ENCODE peak calls at places on chromosomes 16 and 17, in nine cellular contexts. O is testis, R is AG09309, V is pancreas, X is right lobe of liver, A is adrenal gland, H is cardiac muscle cell, I is kidney, L is lower leg skin. N is an unnamed sample.

GRCh38 chr16:74448990-74449389 is 27.7 kb upstream of the CLEC18B start:
- DNase-seq in O (peak), R (peak), V (no peak), X (no peak), A (peak), H (no peak), I (peak), L (no peak), N (peak)

GRCh38 chr16:50747206-50747956 is 5.5 kb downstream of the CYLD start:
- DNase-seq in O (no peak), R (no peak), V (no peak), X (no peak), A (no peak), H (no peak), I (no peak), L (no peak), N (peak)

GRCh38 chr17:57422574-57423164 is 166.3 kb downstream of the MSI2 start:
- DNase-seq in O (no peak), R (peak), V (no peak), X (no peak), A (peak), H (no peak), I (no peak), L (no peak), N (peak)

GRCh38 chr16:2964416-2965223 is 545 bp downstream of the KREMEN2 start:
- DNase-seq in O (peak), R (no peak), V (peak), X (peak), A (no peak), H (peak), I (peak), L (peak), N (no peak)

GRCh38 chr17:9090641-9091096 is 69.4 kb downstream of the NTN1 start:
- DNase-seq in O (no peak), R (no peak), V (no peak), X (no peak), A (no peak), H (no peak), I (no peak), L (no peak), N (no peak)

GRCh38 chr17:72714357-72714966 is 378.0 kb downstream of the SLC39A11 start:
- DNase-seq in O (no peak), R (no peak), V (no peak), X (no peak), A (no peak), H (no peak), I (no peak), L (no peak), N (no peak)

GRCh38 chr16:85187002-85187401 is 74.7 kb upstream of the CIBAR2 start:
- DNase-seq in O (peak), R (no peak), V (no peak), X (no peak), A (peak), H (peak), I (no peak), L (no peak), N (peak)

GRCh38 chr17:41308251-41308917 is 725 bp downstream of the KRTAP16-1 start:
- DNase-seq in O (no peak), R (no peak), V (peak), X (no peak), A (no peak), H (no peak), I (peak), L (no peak), N (no peak)

GRCh38 chr16:22844426-22844825 is 30.5 kb downstream of the HS3ST2 start:
- DNase-seq in O (no peak), R (no peak), V (no peak), X (no peak), A (no peak), H (no peak), I (no peak), L (no peak), N (no peak)

GRCh38 chr17:56130030-56130429 is 23.2 kb upstream of the ANKFN1 start:
- DNase-seq in O (no peak), R (no peak), V (no peak), X (no peak), A (no peak), H (no peak), I (no peak), L (no peak), N (no peak)

GRCh38 chr17:78667091-78667490 is 89.9 kb upstream of the DNAH17 start:
- DNase-seq in O (no peak), R (no peak), V (no peak), X (no peak), A (no peak), H (no peak), I (no peak), L (no peak), N (no peak)

GRCh38 chr16:8619671-8620370 is 1.7 kb upstream of the METTL22 start:
- DNase-seq in O (no peak), R (no peak), V (no peak), X (no peak), A (no peak), H (no peak), I (no peak), L (no peak), N (no peak)

GRCh38 chr16:24643489-24643888 is 86.0 kb upstream of the TNRC6A start:
- DNase-seq in O (no peak), R (no peak), V (no peak), X (no peak), A (no peak), H (no peak), I (no peak), L (peak), N (no peak)

GRCh38 chr16:50600582-50601283 is 52.5 kb downstream of the NKD1 start:
- DNase-seq in O (no peak), R (no peak), V (no peak), X (peak), A (no peak), H (peak), I (peak), L (no peak), N (no peak)

GRCh38 chr16:57470683-57471082 is 8.2 kb downstream of the POLR2C start:
- DNase-seq in O (peak), R (no peak), V (peak), X (no peak), A (peak), H (peak), I (no peak), L (peak), N (peak)

GRCh38 chr16:89981414-89981813 is 32.9 kb downstream of the DEF8 start:
- DNase-seq in O (no peak), R (no peak), V (no peak), X (no peak), A (no peak), H (no peak), I (no peak), L (no peak), N (no peak)

GRCh38 chr17:56358651-56359050 is 205.4 kb downstream of the ANKFN1 start:
- DNase-seq in O (no peak), R (no peak), V (no peak), X (no peak), A (no peak), H (no peak), I (no peak), L (no peak), N (no peak)

GRCh38 chr17:16398270-16399267 is 16.8 kb upstream of the TRPV2 start:
- DNase-seq in O (no peak), R (no peak), V (no peak), X (no peak), A (peak), H (no peak), I (peak), L (no peak), N (peak)

GRCh38 chr17:13306310-13306962 is 288.6 kb upstream of the ELAC2 start:
- DNase-seq in O (peak), R (peak), V (peak), X (no peak), A (peak), H (peak), I (no peak), L (no peak), N (peak)

GRCh38 chr17:46851029-46851741 is at the start of gene WNT9B:
- DNase-seq in O (peak), R (no peak), V (peak), X (peak), A (no peak), H (peak), I (peak), L (no peak), N (no peak)

GRCh38 chr17:42642377-42642776 is 16.7 kb upstream of the TUBG2 start:
- DNase-seq in O (no peak), R (no peak), V (no peak), X (no peak), A (no peak), H (peak), I (peak), L (no peak), N (no peak)

GRCh38 chr16:63702981-63703590 is 1418.8 kb downstream of the CDH11 start:
- DNase-seq in O (no peak), R (no peak), V (peak), X (no peak), A (no peak), H (peak), I (peak), L (no peak), N (no peak)

GRCh38 chr17:46035112-46035818 is 36.2 kb downstream of the STH start:
- DNase-seq in O (no peak), R (no peak), V (no peak), X (no peak), A (no peak), H (no peak), I (no peak), L (no peak), N (no peak)

GRCh38 chr17:10614536-10615155 is 42.5 kb downstream of the MYH3 start:
- DNase-seq in O (peak), R (peak), V (peak), X (no peak), A (peak), H (peak), I (no peak), L (peak), N (peak)

GRCh38 chr17:42067371-42068180 is 17.2 kb upstream of the C17orf113 start:
- DNase-seq in O (peak), R (no peak), V (peak), X (peak), A (peak), H (peak), I (peak), L (peak), N (peak)

GRCh38 chr16:35405547-35405946 is 1946.1 kb downstream of the TP53TG3F start:
- DNase-seq in O (no peak), R (no peak), V (no peak), X (no peak), A (no peak), H (no peak), I (no peak), L (no peak), N (no peak)

GRCh38 chr17:41919840-41920579 is 1.3 kb upstream of the ACLY start:
- DNase-seq in O (peak), R (no peak), V (peak), X (peak), A (peak), H (no peak), I (peak), L (no peak), N (peak)

GRCh38 chr16:16029431-16030011 is 80.1 kb downstream of the ABCC1 start:
- DNase-seq in O (no peak), R (peak), V (no peak), X (no peak), A (no peak), H (no peak), I (no peak), L (no peak), N (peak)

GRCh38 chr17:74736423-74737298 is at the start of gene RAB37:
- DNase-seq in O (no peak), R (no peak), V (peak), X (peak), A (no peak), H (peak), I (no peak), L (no peak), N (peak)

GRCh38 chr16:6341993-6342392 is 990.7 kb upstream of the RBFOX1 start:
- DNase-seq in O (no peak), R (no peak), V (no peak), X (no peak), A (no peak), H (no peak), I (no peak), L (no peak), N (no peak)

GRCh38 chr17:16477255-16477654 is 14.7 kb downstream of the LRRC75A start:
- DNase-seq in O (peak), R (peak), V (peak), X (no peak), A (peak), H (no peak), I (no peak), L (no peak), N (peak)

GRCh38 chr17:50629902-50630301 is 4.8 kb upstream of the ABCC3 start:
- DNase-seq in O (no peak), R (no peak), V (no peak), X (no peak), A (no peak), H (no peak), I (peak), L (no peak), N (no peak)

GRCh38 chr17:2101448-2102257 is 46.8 kb downstream of the HIC1 start:
- DNase-seq in O (no peak), R (no peak), V (peak), X (no peak), A (peak), H (no peak), I (peak), L (no peak), N (no peak)

GRCh38 chr16:19184823-19185509 is 16.9 kb downstream of the SYT17 start:
- DNase-seq in O (no peak), R (no peak), V (peak), X (no peak), A (no peak), H (no peak), I (no peak), L (no peak), N (no peak)

GRCh38 chr16:7755347-7755746 is 422.7 kb downstream of the RBFOX1 start:
- DNase-seq in O (no peak), R (no peak), V (no peak), X (no peak), A (no peak), H (no peak), I (no peak), L (no peak), N (no peak)

GRCh38 chr16:23699100-23699499 is 13.9 kb downstream of the ERN2 start:
- DNase-seq in O (no peak), R (no peak), V (no peak), X (no peak), A (no peak), H (no peak), I (no peak), L (no peak), N (no peak)

GRCh38 chr16:65769776-65770438 is 596.6 kb upstream of the CDH5 start:
- DNase-seq in O (no peak), R (no peak), V (no peak), X (no peak), A (no peak), H (no peak), I (no peak), L (no peak), N (peak)

GRCh38 chr17:29722411-29723198 is 99.9 kb upstream of the CORO6 start:
- DNase-seq in O (peak), R (no peak), V (peak), X (no peak), A (peak), H (peak), I (no peak), L (no peak), N (peak)
- H3K4me3 ChIP-seq in O (no peak), R (no peak), V (peak), X (no peak), A (no peak), H (no peak), I (peak), L (no peak), N (no peak)

GRCh38 chr17:37340804-37341203 is 35.0 kb upstream of the C17orf78 start:
- DNase-seq in O (no peak), R (no peak), V (no peak), X (no peak), A (no peak), H (no peak), I (no peak), L (peak), N (no peak)

GRCh38 chr17:37344519-37344918 is 31.3 kb upstream of the C17orf78 start:
- DNase-seq in O (no peak), R (no peak), V (no peak), X (no peak), A (no peak), H (no peak), I (no peak), L (no peak), N (no peak)

GRCh38 chr17:37338847-37339246 is 36.9 kb upstream of the C17orf78 start:
- DNase-seq in O (no peak), R (no peak), V (no peak), X (no peak), A (no peak), H (no peak), I (no peak), L (no peak), N (no peak)

GRCh38 chr17:37342589-37342988 is 33.2 kb upstream of the C17orf78 start:
- DNase-seq in O (no peak), R (no peak), V (no peak), X (no peak), A (no peak), H (no peak), I (no peak), L (no peak), N (no peak)

DNA sequence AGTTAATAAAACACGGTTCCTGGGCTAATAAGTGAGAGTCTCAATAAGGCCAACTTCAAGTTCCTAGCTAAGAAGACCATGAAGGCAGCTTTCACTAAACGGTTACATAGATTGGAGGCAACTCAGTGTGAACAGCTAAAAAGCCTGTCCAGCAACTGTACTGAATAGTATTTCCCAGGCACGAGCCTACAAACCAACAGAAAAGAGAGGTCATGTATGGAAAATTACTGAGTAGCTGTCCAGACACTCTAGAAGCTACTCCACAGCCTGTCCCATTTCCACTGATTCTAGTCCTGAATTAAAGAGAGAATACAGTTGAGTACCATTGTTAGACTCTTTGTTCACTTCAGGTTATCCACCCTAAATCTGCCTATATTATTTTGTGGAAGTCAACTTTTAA is 36.5 kb upstream of the C17orf78 start:
- DNase-seq in O (no peak), R (no peak), V (no peak), X (no peak), A (no peak), H (no peak), I (no peak), L (no peak), N (no peak)
- TF ChIP-seq CTCF in O (no peak), R (no peak), V (no peak), X (no peak), A (no peak), H (no peak), I (no peak), L (no peak), N (no peak)

GRCh38 chr16:86569843-86570447 is 3.3 kb downstream of the FOXC2 start:
- DNase-seq in O (no peak), R (no peak), V (no peak), X (no peak), A (no peak), H (no peak), I (no peak), L (no peak), N (no peak)

GRCh38 chr16:86568677-86569623 is 2.3 kb downstream of the FOXC2 start:
- DNase-seq in O (no peak), R (no peak), V (no peak), X (no peak), A (no peak), H (no peak), I (no peak), L (no peak), N (no peak)

GRCh38 chr16:86566966-86567700 is 504 bp downstream of the FOXC2 start:
- DNase-seq in O (no peak), R (no peak), V (no peak), X (no peak), A (no peak), H (peak), I (peak), L (no peak), N (peak)

GRCh38 chr16:86566601-86566965 is at the start of gene FOXC2:
- DNase-seq in O (peak), R (peak), V (peak), X (no peak), A (peak), H (peak), I (peak), L (peak), N (peak)

DNA sequence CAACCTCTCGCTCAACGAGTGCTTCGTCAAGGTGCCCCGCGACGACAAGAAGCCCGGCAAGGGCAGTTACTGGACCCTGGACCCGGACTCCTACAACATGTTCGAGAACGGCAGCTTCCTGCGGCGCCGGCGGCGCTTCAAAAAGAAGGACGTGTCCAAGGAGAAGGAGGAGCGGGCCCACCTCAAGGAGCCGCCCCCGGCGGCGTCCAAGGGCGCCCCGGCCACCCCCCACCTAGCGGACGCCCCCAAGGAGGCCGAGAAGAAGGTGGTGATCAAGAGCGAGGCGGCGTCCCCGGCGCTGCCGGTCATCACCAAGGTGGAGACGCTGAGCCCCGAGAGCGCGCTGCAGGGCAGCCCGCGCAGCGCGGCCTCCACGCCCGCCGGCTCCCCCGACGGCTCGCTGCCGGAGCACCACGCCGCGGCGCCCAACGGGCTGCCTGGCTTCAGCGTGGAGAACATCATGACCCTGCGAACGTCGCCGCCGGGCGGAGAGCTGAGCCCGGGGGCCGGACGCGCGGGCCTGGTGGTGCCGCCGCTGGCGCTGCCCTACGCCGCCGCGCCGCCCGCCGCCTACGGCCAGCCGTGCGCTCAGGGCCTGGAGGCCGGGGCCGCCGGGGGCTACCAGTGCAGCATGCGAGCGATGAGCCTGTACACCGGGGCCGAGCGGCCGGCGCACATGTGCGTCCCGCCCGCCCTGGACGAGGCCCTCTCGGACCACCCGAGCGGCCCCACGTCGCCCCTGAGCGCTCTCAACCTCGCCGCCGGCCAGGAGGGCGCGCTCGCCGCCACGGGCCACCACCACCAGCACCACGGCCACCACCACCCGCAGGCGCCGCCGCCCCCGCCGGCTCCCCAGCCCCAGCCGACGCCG is 1.3 kb downstream of the FOXC2 start:
- DNase-seq in O (no peak), R (no peak), V (no peak), X (no peak), A (no peak), H (peak), I (no peak), L (no peak), N (peak)
- H3K4me3 ChIP-seq in O (peak), R (peak), V (no peak), X (no peak), A (no peak), H (peak), I (peak), L (no peak), N (peak)

GRCh38 chr17:34305061-34305460 is 14.2 kb upstream of the CCL8 start:
- DNase-seq in O (no peak), R (no peak), V (no peak), X (no peak), A (no peak), H (no peak), I (no peak), L (peak), N (no peak)

GRCh38 chr17:34305606-34306005 is 13.6 kb upstream of the CCL8 start:
- DNase-seq in O (no peak), R (no peak), V (no peak), X (no peak), A (no peak), H (no peak), I (no peak), L (peak), N (peak)

GRCh38 chr17:34307110-34307509 is 12.1 kb upstream of the CCL8 start:
- DNase-seq in O (no peak), R (peak), V (no peak), X (no peak), A (peak), H (no peak), I (no peak), L (peak), N (peak)

GRCh38 chr17:34308376-34308775 is 10.9 kb upstream of the CCL8 start:
- DNase-seq in O (no peak), R (no peak), V (no peak), X (no peak), A (no peak), H (no peak), I (no peak), L (no peak), N (no peak)

DNA sequence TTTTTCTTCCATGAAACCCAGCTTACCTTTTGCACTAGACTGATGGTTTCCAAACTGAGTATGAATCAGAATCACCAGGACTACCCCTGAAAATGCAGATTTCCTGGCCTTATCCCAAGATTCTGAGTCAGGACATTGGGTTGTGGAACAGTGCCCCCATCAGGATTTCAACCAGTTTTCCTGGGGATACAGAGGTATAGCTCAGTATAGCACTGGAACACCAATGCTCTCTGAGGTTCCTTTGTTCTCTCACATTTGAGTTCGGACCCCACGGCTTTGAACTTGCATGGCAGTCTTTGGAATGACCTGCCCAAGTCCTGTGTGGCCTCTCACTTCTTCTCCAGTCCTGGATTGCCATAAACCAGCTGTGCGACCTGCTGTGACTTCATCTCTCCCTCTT is 12.8 kb upstream of the CCL8 start:
- DNase-seq in O (peak), R (peak), V (peak), X (no peak), A (peak), H (peak), I (no peak), L (peak), N (peak)
- TF ChIP-seq CTCF in O (peak), R (peak), V (no peak), X (peak), A (peak), H (peak), I (peak), L (no peak), N (peak)

N was measured in cardiac fibroblast.